ENCODE peak calls at places on chromosomes 6 and 20, in eight cellular contexts. M, O, A, S, P, J, V and E are unnamed samples. For H3K4me1, the result is how much of the 10 kb centered on the place peaks cover.

GRCh38 chr6:110939429-110939828 is 19.1 kb upstream of the GTF3C6 start:
- DNase-seq in J (no peak), M (no peak), A (no peak), V (no peak), S (no peak), O (no peak), P (no peak), E (no peak)

GRCh38 chr6:16969699-16970695 is 131.9 kb upstream of the STMND1 start:
- DNase-seq in V (no peak), J (no peak), O (no peak), A (no peak), P (no peak), M (no peak), S (no peak), E (no peak)

GRCh38 chr6:154622618-154623336 is 110.4 kb upstream of the SCAF8 start:
- DNase-seq in P (peak), M (no peak), O (no peak), S (no peak), A (no peak), J (no peak), V (no peak), E (no peak)

GRCh38 chr6:17485946-17486345 is 92.6 kb downstream of the CAP2 start:
- DNase-seq in M (no peak), O (no peak), A (no peak), V (no peak), S (no peak), J (no peak), P (no peak), E (no peak)

GRCh38 chr6:156720739-156721714 is 56.2 kb upstream of the ARID1B start:
- DNase-seq in P (peak), J (peak), V (peak), M (no peak), S (no peak), A (no peak), O (no peak), E (peak)

GRCh38 chr6:169253341-169253740 is 305 bp downstream of the THBS2 start:
- DNase-seq in M (no peak), O (no peak), J (peak), A (no peak), V (peak), P (no peak), S (peak), E (peak)

GRCh38 chr20:53332022-53332824 is 261.4 kb downstream of the ZNF217 start:
- DNase-seq in O (no peak), S (no peak), P (no peak), A (no peak), J (no peak), M (no peak), V (no peak), E (no peak)

GRCh38 chr6:50889492-50889891 is 70.8 kb downstream of the TFAP2B start:
- DNase-seq in V (no peak), O (no peak), M (no peak), J (no peak), P (no peak), S (no peak), A (no peak), E (no peak)

GRCh38 chr20:4896119-4896700 is 105.1 kb downstream of the SLC23A2 start:
- DNase-seq in V (no peak), O (no peak), P (no peak), J (no peak), S (no peak), M (no peak), A (no peak), E (no peak)

GRCh38 chr6:81613606-81614005 is 138.9 kb downstream of the TENT5A start:
- DNase-seq in S (no peak), P (no peak), O (no peak), J (no peak), A (no peak), M (no peak), V (no peak), E (no peak)

GRCh38 chr6:157440162-157440561 is 59.2 kb downstream of the ZDHHC14 start:
- DNase-seq in A (no peak), P (no peak), V (no peak), M (no peak), S (no peak), O (no peak), J (no peak), E (no peak)

GRCh38 chr20:12012241-12013222 is 94.8 kb downstream of the BTBD3 start:
- DNase-seq in J (no peak), P (peak), V (no peak), O (no peak), A (peak), S (no peak), M (peak), E (no peak)

GRCh38 chr6:89251170-89251569 is 34.0 kb upstream of the GABRR1 start:
- DNase-seq in V (no peak), J (no peak), S (no peak), A (no peak), O (no peak), P (no peak), M (no peak), E (no peak)

GRCh38 chr6:119887671-119888070 is 538.1 kb upstream of the MAN1A1 start:
- DNase-seq in V (no peak), J (no peak), M (no peak), P (no peak), A (no peak), O (no peak), S (no peak), E (no peak)

GRCh38 chr6:119891638-119892037 is 542.1 kb upstream of the MAN1A1 start:
- DNase-seq in A (no peak), J (no peak), S (no peak), V (no peak), M (no peak), O (no peak), P (no peak), E (no peak)

GRCh38 chr6:119894801-119895200 is 545.2 kb upstream of the MAN1A1 start:
- DNase-seq in O (no peak), A (no peak), J (no peak), V (no peak), M (no peak), S (no peak), P (no peak), E (no peak)

GRCh38 chr6:119890470-119890869 is 540.9 kb upstream of the MAN1A1 start:
- DNase-seq in V (no peak), A (no peak), J (no peak), O (no peak), S (no peak), P (no peak), M (no peak), E (no peak)

DNA sequence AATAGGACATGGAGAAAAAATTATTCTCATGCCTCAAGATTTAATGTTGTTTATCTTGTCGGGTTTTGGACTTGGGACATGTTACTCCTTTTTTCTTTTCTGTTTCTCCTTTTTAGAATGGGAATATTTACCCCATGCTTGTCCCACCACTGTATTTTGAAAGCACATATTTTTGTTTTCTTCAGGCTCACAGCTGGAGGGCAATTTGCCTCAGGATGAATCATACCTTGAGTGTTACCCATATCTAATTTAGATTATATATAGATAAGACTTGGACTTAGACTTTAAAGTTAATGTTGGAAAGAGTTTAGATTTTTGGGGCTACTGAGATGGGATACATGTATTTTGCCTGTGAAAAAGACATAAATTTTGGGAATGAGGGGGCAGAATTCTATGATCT is 541.6 kb upstream of the MAN1A1 start:
- DNase-seq in J (no peak), V (no peak), S (no peak), A (no peak), O (no peak), M (no peak), P (no peak), E (no peak)
- H3K4me1 ChIP-seq in J (under half), V (under half), S (under half), A (under half), O (under half), M (under half), P (under half), E (under half)

DNA sequence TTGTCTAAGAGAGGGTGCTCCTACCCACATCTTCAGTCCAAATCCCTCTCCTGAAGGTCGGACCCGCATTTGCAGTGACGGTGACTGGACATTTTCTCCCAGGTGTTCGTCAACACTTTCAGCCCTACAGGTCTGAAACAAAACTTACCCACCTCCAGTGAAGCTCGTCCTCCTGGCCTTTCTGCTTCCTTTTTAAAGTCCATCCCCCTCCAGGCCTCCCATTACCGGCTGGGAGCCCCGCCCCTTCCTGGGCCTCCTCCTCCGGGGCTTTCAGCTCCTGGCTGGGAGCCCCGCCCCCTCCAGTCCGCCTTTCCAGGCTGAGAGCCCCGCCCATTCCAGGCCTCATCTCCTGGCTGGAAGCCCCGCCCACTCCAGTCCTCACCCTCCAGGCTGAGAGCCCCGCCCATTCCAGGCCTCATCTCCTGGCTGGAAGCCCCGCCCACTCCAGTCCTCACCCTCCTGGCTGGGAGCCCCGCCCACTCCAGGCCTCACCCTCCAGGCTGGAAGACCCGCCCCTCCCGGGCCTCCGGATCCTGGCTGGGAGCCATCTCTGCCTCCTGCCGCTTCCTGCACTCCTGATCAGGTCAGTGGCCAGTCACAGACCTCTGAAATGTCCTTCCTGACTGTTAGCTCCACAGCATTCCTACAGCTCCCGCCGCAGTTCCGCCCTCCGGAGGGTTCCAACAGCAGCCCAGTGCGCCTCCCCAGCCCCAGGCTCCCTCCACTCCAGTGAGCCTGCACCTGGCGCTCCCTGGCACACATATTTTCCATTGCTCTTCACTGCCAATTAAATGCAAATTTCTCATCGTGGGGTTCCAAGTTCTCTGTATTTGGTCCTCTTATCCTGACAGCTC is 98.5 kb downstream of the LY86 start:
- DNase-seq in P (peak), J (peak), M (peak), O (peak), A (peak), V (peak), S (peak), E (peak)
- H3K4me3 ChIP-seq in P (peak), J (no peak), M (peak), O (no peak), A (peak), V (no peak), S (peak), E (peak)

DNA sequence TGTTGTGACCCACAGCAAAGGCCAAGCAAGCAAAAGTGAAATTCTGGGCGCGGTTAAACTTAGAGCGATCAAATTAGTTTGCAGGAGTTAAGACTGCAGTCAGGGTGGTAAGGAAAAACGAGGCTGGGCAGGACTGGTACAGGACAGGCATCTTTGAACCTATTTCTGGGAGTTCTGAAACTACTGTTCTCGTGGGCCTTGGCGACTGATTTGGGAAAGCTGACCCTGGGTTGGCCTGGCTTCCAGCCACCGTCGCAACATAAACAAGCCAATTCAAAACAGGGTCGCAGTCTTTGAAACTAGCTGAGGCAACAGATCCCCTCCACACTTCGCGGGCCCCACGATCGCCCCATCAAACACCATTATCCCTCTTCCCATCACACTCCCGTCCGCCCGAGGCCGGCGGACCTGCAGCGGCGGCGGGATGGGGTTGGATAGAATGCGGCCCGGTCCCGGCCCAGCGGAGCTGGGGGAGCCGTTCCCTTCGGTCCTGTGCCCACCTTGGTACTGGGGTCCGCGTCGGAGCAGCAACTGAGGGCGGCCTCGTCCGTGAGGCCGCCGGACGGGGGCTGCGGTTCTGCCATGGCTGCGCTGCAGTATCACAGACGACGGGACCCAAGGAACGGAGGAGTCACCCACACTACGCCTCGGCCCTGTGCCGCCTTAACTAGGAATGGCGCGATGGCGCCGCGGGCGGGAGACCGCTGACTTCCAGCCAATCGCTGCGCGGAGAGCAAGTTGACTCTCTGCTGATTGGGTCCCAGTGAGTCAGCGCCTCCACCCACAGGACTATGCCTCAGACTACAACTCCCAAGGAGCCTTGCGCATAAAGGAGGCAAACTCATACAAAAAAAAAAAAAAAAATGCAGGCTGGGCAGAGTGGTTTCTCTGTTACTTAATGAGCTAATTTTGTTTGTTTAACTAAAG is at the start of gene GLO1:
- DNase-seq in M (peak), V (peak), O (peak), S (peak), J (peak), A (peak), P (peak), E (peak)
- TF ChIP-seq POLR2A in M (peak), V (peak), O (peak), S (no peak), J (peak), A (peak), P (peak), E (peak)

GRCh38 chr6:33702345-33702977 is 9.0 kb downstream of the UQCC2 start:
- DNase-seq in M (peak), J (no peak), O (peak), S (peak), V (peak), P (peak), A (peak), E (no peak)
- H3K4me1 ChIP-seq in M (under half), J (under half), O (half or more), S (under half), V (under half), P (under half), A (under half), E (under half)

DNA sequence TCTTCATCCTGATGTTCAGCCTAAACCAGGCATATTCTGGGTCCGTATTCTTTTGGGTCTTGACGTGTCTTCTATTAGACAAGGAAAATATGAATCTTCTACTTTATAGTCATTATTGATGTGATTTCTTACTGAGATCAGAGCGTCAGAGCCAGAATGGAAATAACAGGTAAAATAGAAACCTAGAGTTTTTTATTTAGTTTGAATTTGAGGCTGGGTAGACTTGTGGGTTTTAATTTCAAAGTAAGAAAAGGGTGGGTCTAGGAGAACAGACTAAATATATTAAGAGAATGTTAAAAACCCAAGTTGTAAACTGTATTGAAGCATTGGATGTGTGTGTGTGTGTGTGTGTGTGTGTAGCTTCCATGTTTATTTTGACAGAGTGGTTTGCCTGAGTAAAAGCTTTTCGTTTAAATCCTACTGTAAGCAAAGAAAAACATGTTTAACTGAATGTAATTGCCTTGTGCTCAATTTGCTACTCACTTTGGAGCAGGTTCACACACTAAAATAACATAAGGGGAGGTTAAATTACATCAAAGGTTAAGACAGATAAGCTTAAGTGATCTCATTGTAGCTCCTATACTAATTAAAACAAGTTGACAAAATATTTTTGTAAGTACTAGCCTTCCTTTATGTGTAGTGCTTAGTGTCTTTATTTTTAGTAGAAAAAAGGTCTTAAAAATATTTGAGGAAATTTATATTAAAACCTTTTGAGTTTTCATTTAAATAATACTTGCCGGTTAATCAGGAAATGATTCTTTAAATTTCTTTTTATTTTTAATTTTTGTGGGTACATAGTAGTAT is 17.4 kb downstream of the HECA start:
- DNase-seq in V (no peak), P (no peak), O (no peak), S (no peak), J (no peak), A (no peak), M (no peak), E (no peak)
- H3K4me3 ChIP-seq in V (no peak), P (no peak), O (no peak), S (no peak), J (no peak), A (no peak), M (no peak), E (no peak)

GRCh38 chr6:30821862-30822784 is 62.2 kb upstream of the DDR1 start:
- DNase-seq in V (no peak), J (no peak), M (peak), A (no peak), P (no peak), S (no peak), O (no peak), E (no peak)

GRCh38 chr6:30820196-30820595 is 64.1 kb upstream of the DDR1 start:
- DNase-seq in S (no peak), V (peak), P (peak), A (peak), J (no peak), O (no peak), M (peak), E (no peak)

GRCh38 chr6:30816791-30817739 is 67.3 kb upstream of the DDR1 start:
- DNase-seq in S (no peak), P (no peak), A (no peak), M (no peak), O (no peak), V (no peak), J (no peak), E (no peak)

GRCh38 chr6:30819287-30819917 is 64.9 kb upstream of the DDR1 start:
- DNase-seq in V (no peak), M (no peak), A (no peak), P (no peak), O (no peak), J (no peak), S (no peak), E (no peak)

DNA sequence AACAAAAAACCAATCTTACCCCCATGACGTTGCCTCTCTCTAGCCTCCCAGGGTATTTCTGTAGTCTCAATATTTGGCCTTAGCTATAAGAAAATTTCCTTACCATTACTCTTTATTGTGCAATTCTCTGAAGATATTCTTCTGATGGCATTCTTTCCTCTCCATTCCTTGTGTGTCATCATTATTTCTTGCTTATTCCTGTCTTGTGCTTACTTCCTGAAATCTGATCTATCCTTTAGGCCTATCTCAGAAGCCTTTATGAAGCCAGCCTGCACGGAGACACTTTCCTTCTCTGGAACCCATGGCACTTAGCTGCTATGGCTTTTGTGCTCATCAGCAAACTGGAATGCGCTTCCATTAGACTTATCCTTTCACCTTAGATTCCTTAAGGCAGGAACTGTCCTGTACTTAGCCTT is 65.9 kb upstream of the DDR1 start:
- DNase-seq in S (no peak), M (peak), J (no peak), O (no peak), A (no peak), P (no peak), V (no peak), E (no peak)
- TF ChIP-seq POLR2A in S (no peak), M (no peak), J (no peak), O (no peak), A (no peak), P (no peak), V (no peak), E (no peak)

DNA sequence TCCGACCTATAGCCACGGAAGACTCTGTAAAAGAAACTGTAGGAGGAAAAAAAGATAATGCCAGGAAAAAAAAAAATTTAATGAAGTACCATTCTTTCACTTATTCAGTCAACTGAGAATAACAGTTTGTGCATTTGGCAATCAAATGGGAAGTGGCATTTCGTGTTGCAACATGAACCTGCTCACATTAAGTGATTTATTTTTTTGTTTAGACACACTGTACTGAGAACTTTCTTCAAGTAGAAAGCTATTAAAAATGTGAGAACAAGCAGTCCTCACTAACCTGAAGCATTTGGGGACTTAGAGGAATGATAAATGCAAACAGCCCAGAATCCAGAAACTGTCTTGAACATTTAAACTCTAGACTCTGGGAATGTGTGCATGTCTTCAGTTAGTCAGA is 69.8 kb downstream of the SLX4IP start:
- DNase-seq in V (no peak), J (peak), O (no peak), A (no peak), P (no peak), S (no peak), M (no peak), E (no peak)
- H3K4me1 ChIP-seq in V (under half), J (under half), O (under half), A (under half), P (half or more), S (half or more), M (under half), E (under half)